ENCODE peak calls at places on chromosomes 11 and 22, in seven cellular contexts. M is neural crest cell, D is epithelial cell of esophagus, C is pancreas, A is mammary epithelial cell, B is body of pancreas, W is AG09309. H is an unnamed sample.

GRCh38 chr11:118975771-118976709 is 4.5 kb downstream of the FOXR1 start:
- DNase-seq in M (no peak), D (no peak), C (no peak), A (no peak), B (no peak), W (peak; percentile 20), H (no peak)

GRCh38 chr22:39733191-39733590 is 160.4 kb downstream of the ENTHD1 start:
- DNase-seq in M (no peak), D (no peak), C (no peak), A (no peak), B (no peak), W (no peak), H (no peak)

GRCh38 chr11:42631223-42631843 is 680.5 kb upstream of the API5 start:
- DNase-seq in M (peak; percentile 11), D (peak; percentile 34), C (no peak), A (peak; percentile 66), B (no peak), W (no peak), H (peak; percentile 27)

GRCh38 chr11:45920531-45921477 is 1.7 kb upstream of the LARGE2 start:
- DNase-seq in M (no peak), D (no peak), C (peak; percentile 14), A (no peak), B (no peak), W (no peak), H (no peak)

GRCh38 chr11:541433-541885 is 4.1 kb downstream of the LRRC56 start:
- DNase-seq in M (no peak), D (no peak), C (no peak), A (no peak), B (no peak), W (no peak), H (no peak)

GRCh38 chr11:130175898-130176297 is 16.3 kb downstream of the ST14 start:
- DNase-seq in M (no peak), D (no peak), C (no peak), A (no peak), B (no peak), W (no peak), H (no peak)

GRCh38 chr11:69003301-69003865 is 9.7 kb downstream of the MRGPRF start:
- DNase-seq in M (no peak), D (no peak), C (peak; percentile 4), A (no peak), B (no peak), W (no peak), H (no peak)

GRCh38 chr11:84249344-84250135 is 963.4 kb upstream of the CCDC90B start:
- DNase-seq in M (no peak), D (peak; percentile 35), C (no peak), A (no peak), B (no peak), W (no peak), H (no peak)

GRCh38 chr22:19936513-19936912 is 5.1 kb upstream of the COMT start:
- DNase-seq in M (no peak), D (no peak), C (no peak), A (no peak), B (no peak), W (no peak), H (no peak)

GRCh38 chr11:73875840-73876239 is 806 bp downstream of the COA4 start:
- DNase-seq in M (no peak), D (no peak), C (no peak), A (no peak), B (no peak), W (no peak), H (no peak)

GRCh38 chr11:123428221-123428631 is 1.8 kb upstream of the GRAMD1B start:
- DNase-seq in M (no peak), D (no peak), C (no peak), A (no peak), B (no peak), W (no peak), H (no peak)

GRCh38 chr22:24753919-24754318 is 20.6 kb downstream of the PIWIL3 start:
- DNase-seq in M (no peak), D (no peak), C (no peak), A (no peak), B (no peak), W (no peak), H (no peak)

GRCh38 chr11:74134661-74135515 is 35.9 kb downstream of the C2CD3 start:
- DNase-seq in M (no peak), D (peak; percentile 92), C (no peak), A (peak; percentile 94), B (no peak), W (no peak), H (peak; percentile 57)

GRCh38 chr22:31956360-31956759 is 12.0 kb downstream of the YWHAH start:
- DNase-seq in M (no peak), D (no peak), C (no peak), A (no peak), B (no peak), W (no peak), H (no peak)

GRCh38 chr11:8168485-8169257 is at the start of gene RIC3:
- DNase-seq in M (peak; percentile 4), D (no peak), C (peak; percentile 48), A (peak; percentile 44), B (peak; percentile 57), W (no peak), H (no peak)

GRCh38 chr22:21762712-21763581 is 27.4 kb upstream of the YPEL1 start:
- DNase-seq in M (no peak), D (peak; percentile 23), C (no peak), A (peak; percentile 29), B (no peak), W (no peak), H (no peak)

GRCh38 chr11:133070053-133070713 is 462.1 kb downstream of the OPCML start:
- DNase-seq in M (no peak), D (no peak), C (no peak), A (no peak), B (no peak), W (no peak), H (no peak)

GRCh38 chr11:3982431-3982830 is 112.2 kb upstream of the RRM1 start:
- DNase-seq in M (no peak), D (no peak), C (no peak), A (no peak), B (no peak), W (no peak), H (no peak)

GRCh38 chr11:82890002-82890341 is 10.3 kb downstream of the PRCP start:
- DNase-seq in M (no peak), D (no peak), C (no peak), A (no peak), B (no peak), W (no peak), H (no peak)

GRCh38 chr11:112223125-112223524 is 3.1 kb upstream of the PTS start:
- DNase-seq in M (no peak), D (peak; percentile 78), C (no peak), A (peak; percentile 62), B (no peak), W (no peak), H (peak; percentile 51)

GRCh38 chr11:93845181-93846092 is 5.0 kb downstream of the VSTM5 start:
- DNase-seq in M (no peak), D (peak; percentile 70), C (no peak), A (peak; percentile 60), B (no peak), W (no peak), H (no peak)

GRCh38 chr11:79244175-79244804 is 196.5 kb downstream of the TENM4 start:
- DNase-seq in M (no peak), D (peak; percentile 95), C (no peak), A (peak; percentile 94), B (no peak), W (peak; percentile 97), H (peak; percentile 86)

GRCh38 chr11:77819411-77819920 is 1.1 kb downstream of the RSF1 start:
- DNase-seq in M (peak; percentile 70), D (peak; percentile 91), C (peak; percentile 83), A (peak; percentile 84), B (peak; percentile 81), W (no peak), H (peak; percentile 59)

GRCh38 chr22:33896154-33896800 is 24.0 kb downstream of the LARGE1 start:
- DNase-seq in M (no peak), D (no peak), C (no peak), A (no peak), B (no peak), W (no peak), H (no peak)

GRCh38 chr11:35927730-35928129 is 16.1 kb upstream of the LDLRAD3 start:
- DNase-seq in M (no peak), D (peak; percentile 99), C (peak; percentile 58), A (peak; percentile 94), B (peak; percentile 86), W (peak; percentile 28), H (peak; percentile 93)

GRCh38 chr22:37206841-37207821 is 5.1 kb downstream of the SSTR3 start:
- DNase-seq in M (no peak), D (no peak), C (no peak), A (no peak), B (peak; percentile 8), W (no peak), H (no peak)

GRCh38 chr22:39292561-39293074 is 26.8 kb downstream of the RPL3 start:
- DNase-seq in M (peak; percentile 34), D (peak; percentile 95), C (peak; percentile 98), A (peak; percentile 96), B (peak; percentile 98), W (peak; percentile 56), H (peak; percentile 70)

GRCh38 chr11:73242291-73243092 is 24.4 kb downstream of the P2RY2 start:
- DNase-seq in M (peak; percentile 90), D (peak; percentile 64), C (peak; percentile 59), A (peak; percentile 63), B (peak; percentile 77), W (no peak), H (no peak)

GRCh38 chr11:15815246-15816209 is 540.8 kb downstream of the SOX6 start:
- DNase-seq in M (no peak), D (peak; percentile 29), C (no peak), A (peak; percentile 51), B (no peak), W (peak; percentile 5), H (no peak)

GRCh38 chr11:45378516-45378915 is 92.4 kb upstream of the SYT13 start:
- DNase-seq in M (no peak), D (no peak), C (no peak), A (no peak), B (no peak), W (no peak), H (no peak)

GRCh38 chr11:9219115-9219514 is 46.0 kb downstream of the DENND5A start:
- DNase-seq in M (no peak), D (no peak), C (no peak), A (no peak), B (no peak), W (peak; percentile 74), H (no peak)

GRCh38 chr11:8006349-8006977 is 19.3 kb downstream of the EIF3F start:
- DNase-seq in M (peak; percentile 56), D (peak; percentile 73), C (peak; percentile 44), A (peak; percentile 53), B (peak; percentile 67), W (peak; percentile 33), H (no peak)

GRCh38 chr11:66070604-66071325 is 693 bp downstream of the PACS1 start:
- DNase-seq in M (peak; percentile 30), D (peak; percentile 53), C (peak; percentile 64), A (peak; percentile 54), B (peak; percentile 61), W (no peak), H (no peak)

GRCh38 chr22:39087881-39088687 is 9.0 kb upstream of the APOBEC3H start:
- DNase-seq in M (peak; percentile 14), D (no peak), C (no peak), A (no peak), B (no peak), W (no peak), H (no peak)

GRCh38 chr11:118914178-118914918 is 11.4 kb downstream of the BCL9L start:
- DNase-seq in M (no peak), D (no peak), C (peak; percentile 64), A (peak; percentile 72), B (peak; percentile 80), W (no peak), H (no peak)

GRCh38 chr11:96259053-96259837 is 83.8 kb downstream of the MAML2 start:
- DNase-seq in M (no peak), D (peak; percentile 92), C (no peak), A (peak; percentile 84), B (no peak), W (no peak), H (peak; percentile 66)

H was measured in epithelial cell of prostate.